ENCODE peak calls at places on chromosome 2, in seven cellular contexts. E, H, R, V, M, L and Z are unnamed samples. For H3K4me1, the result is how much of the 10 kb centered on the place peaks cover.

GRCh38 chr2:101517753-101518152 is 42.8 kb upstream of the RFX8 start:
- DNase-seq in L (no peak), V (no peak), H (no peak), M (no peak), R (peak), E (peak), Z (no peak)

GRCh38 chr2:241804326-241805276 is 4.4 kb upstream of the NEU4 start:
- DNase-seq in V (peak), R (peak), H (peak), M (no peak), L (no peak), E (no peak), Z (no peak)

GRCh38 chr2:206031162-206031784 is 54.7 kb downstream of the INO80D start:
- DNase-seq in E (no peak), V (no peak), M (no peak), L (no peak), R (no peak), H (no peak), Z (no peak)

GRCh38 chr2:183242937-183243336 is 118.7 kb downstream of the NUP35 start:
- DNase-seq in M (no peak), L (no peak), H (no peak), V (no peak), E (no peak), R (no peak), Z (no peak)

GRCh38 chr2:101831351-101831865 is 133.9 kb downstream of the MAP4K4 start:
- DNase-seq in E (peak), R (peak), V (peak), H (peak), L (peak), M (peak), Z (peak)

GRCh38 chr2:85390941-85391669 is 19.1 kb downstream of the CAPG start:
- DNase-seq in M (peak), H (peak), R (peak), V (peak), E (peak), L (peak), Z (peak)

GRCh38 chr2:85889648-85890281 is 975 bp upstream of the ST3GAL5 start:
- DNase-seq in H (no peak), M (no peak), L (no peak), E (no peak), V (peak), R (no peak), Z (no peak)

GRCh38 chr2:193502363-193503035 is 1307.8 kb upstream of the TMEFF2 start:
- DNase-seq in L (no peak), M (no peak), H (no peak), E (no peak), R (peak), V (no peak), Z (no peak)

GRCh38 chr2:83516503-83516902 is 942.6 kb downstream of the SUCLG1 start:
- DNase-seq in M (no peak), E (no peak), R (peak), H (no peak), L (no peak), V (no peak), Z (no peak)

GRCh38 chr2:85915606-85916303 is 27.0 kb upstream of the ST3GAL5 start:
- DNase-seq in L (no peak), H (no peak), E (no peak), M (no peak), R (no peak), V (no peak), Z (no peak)

GRCh38 chr2:150387586-150388288 is 99.7 kb downstream of the RND3 start:
- DNase-seq in M (no peak), L (no peak), R (no peak), H (no peak), E (no peak), V (no peak), Z (no peak)
- H3K4me3 ChIP-seq in M (no peak), L (no peak), R (no peak), H (no peak), E (no peak), V (no peak), Z (no peak)

GRCh38 chr2:239765076-239765845 is 259.9 kb downstream of the NDUFA10 start:
- DNase-seq in R (no peak), E (no peak), L (peak), M (no peak), H (peak), V (no peak), Z (no peak)

GRCh38 chr2:239762742-239763269 is 262.3 kb downstream of the NDUFA10 start:
- DNase-seq in H (peak), M (no peak), V (no peak), R (no peak), L (peak), E (no peak), Z (no peak)

GRCh38 chr2:239765911-239766310 is 259.2 kb downstream of the NDUFA10 start:
- DNase-seq in E (no peak), V (no peak), H (no peak), R (no peak), M (peak), L (peak), Z (no peak)

GRCh38 chr2:239762106-239762505 is 263.0 kb downstream of the NDUFA10 start:
- DNase-seq in H (peak), L (no peak), R (no peak), M (no peak), V (no peak), E (no peak), Z (no peak)

GRCh38 chr2:239763433-239764097 is 261.6 kb downstream of the NDUFA10 start:
- DNase-seq in R (peak), E (no peak), L (peak), V (no peak), M (no peak), H (peak), Z (no peak)
- TF ChIP-seq CTCF in R (peak), E (no peak), L (no peak), V (no peak), M (no peak), H (no peak), Z (no peak)

GRCh38 chr2:196206804-196207203 is 35.4 kb upstream of the STK17B start:
- DNase-seq in L (no peak), R (peak), E (no peak), V (no peak), M (no peak), H (no peak), Z (no peak)

GRCh38 chr2:196200557-196200956 is 29.2 kb upstream of the STK17B start:
- DNase-seq in L (no peak), E (no peak), H (no peak), R (no peak), V (no peak), M (no peak), Z (no peak)

GRCh38 chr2:196205891-196206408 is 34.6 kb upstream of the STK17B start:
- DNase-seq in L (no peak), E (no peak), H (peak), V (no peak), R (no peak), M (no peak), Z (no peak)

GRCh38 chr2:196204991-196205766 is 33.8 kb upstream of the STK17B start:
- DNase-seq in H (no peak), V (no peak), E (no peak), L (no peak), M (no peak), R (no peak), Z (no peak)

DNA sequence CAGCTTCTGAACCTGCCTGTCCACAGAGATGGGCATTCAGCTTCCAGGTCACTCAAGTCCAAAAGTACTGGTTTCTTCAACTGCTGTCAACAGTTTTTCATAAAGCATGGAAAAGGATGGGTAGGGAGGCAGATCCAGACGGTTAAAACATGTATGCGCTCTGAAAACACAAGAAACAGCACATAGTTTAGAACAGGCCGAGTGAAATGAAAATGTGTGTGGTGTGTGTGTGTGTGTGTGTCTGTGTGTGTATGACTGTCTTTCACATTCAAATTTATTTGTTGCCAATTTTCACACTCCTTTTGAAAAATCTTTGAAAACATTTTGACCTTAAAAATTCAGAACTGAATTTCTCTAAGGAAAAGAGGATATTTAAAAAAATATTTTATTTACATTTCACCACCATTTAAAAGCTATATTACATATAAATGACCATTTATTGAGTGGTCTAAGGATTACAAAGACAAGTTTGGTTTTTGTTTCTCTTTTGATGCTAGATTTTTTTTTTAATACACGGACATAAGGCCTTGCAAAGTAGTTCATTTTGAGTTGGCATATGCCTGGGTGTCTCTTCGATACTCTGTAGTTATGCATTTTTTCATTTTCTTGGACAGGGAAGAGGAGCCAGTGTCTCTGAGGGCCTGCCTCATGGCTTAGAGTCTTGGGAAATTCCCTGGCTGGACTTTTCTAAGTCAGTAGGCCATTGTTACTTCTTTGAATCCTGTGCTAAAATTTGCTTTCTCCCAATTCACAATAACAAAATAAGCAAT is 30.0 kb upstream of the STK17B start:
- DNase-seq in E (no peak), V (no peak), M (no peak), R (no peak), L (no peak), H (no peak), Z (no peak)
- H3K4me1 ChIP-seq in E (under half), V (under half), M (under half), R (under half), L (under half), H (under half), Z (under half)

GRCh38 chr2:109609352-109610024 is 4.3 kb downstream of the SEPTIN10 start:
- DNase-seq in L (no peak), E (no peak), M (peak), V (no peak), R (peak), H (no peak), Z (no peak)
- H3K4me3 ChIP-seq in L (no peak), E (peak), M (peak), V (no peak), R (no peak), H (peak), Z (no peak)